ENCODE peak calls at places on chromosomes 1 and 21, in nine cellular contexts. One of them, this sample, is unnamed. For H3K4me1, the result is how much of the 10 kb centered on the place peaks cover.

GRCh38 chr1:205211839-205212241 is 338 bp upstream of the DSTYK start:
- DNase-seq in pancreas: no peak
- DNase-seq in heart right ventricle: no peak
- DNase-seq in adrenal gland: no peak
- DNase-seq in cardiac muscle cell: no peak
- DNase-seq in effector memory CD4-positive, alpha-beta T cell: no peak
- DNase-seq in A549: no peak
- DNase-seq in Peyer's patch: no peak
- DNase-seq in osteoblast: no peak
- DNase-seq in this sample: no peak

GRCh38 chr1:222592171-222592570 is 2.4 kb upstream of the TAF1A start:
- DNase-seq in osteoblast: peak
- DNase-seq in adrenal gland: no peak
- DNase-seq in heart right ventricle: no peak
- DNase-seq in cardiac muscle cell: no peak
- DNase-seq in Peyer's patch: no peak
- DNase-seq in effector memory CD4-positive, alpha-beta T cell: no peak
- DNase-seq in A549: no peak
- DNase-seq in pancreas: no peak
- DNase-seq in this sample: no peak

GRCh38 chr1:155126494-155127104 is 1.1 kb upstream of the EFNA1 start:
- DNase-seq in adrenal gland: no peak
- DNase-seq in cardiac muscle cell: peak
- DNase-seq in osteoblast: peak
- DNase-seq in effector memory CD4-positive, alpha-beta T cell: peak
- DNase-seq in A549: peak
- DNase-seq in Peyer's patch: peak
- DNase-seq in pancreas: peak
- DNase-seq in heart right ventricle: peak
- DNase-seq in this sample: no peak

GRCh38 chr1:198300451-198300850 is 143.7 kb downstream of the NEK7 start:
- DNase-seq in osteoblast: no peak
- DNase-seq in pancreas: no peak
- DNase-seq in Peyer's patch: no peak
- DNase-seq in adrenal gland: no peak
- DNase-seq in heart right ventricle: no peak
- DNase-seq in A549: no peak
- DNase-seq in effector memory CD4-positive, alpha-beta T cell: no peak
- DNase-seq in cardiac muscle cell: no peak
- DNase-seq in this sample: peak

GRCh38 chr1:40646385-40646784 is 19.1 kb downstream of the RIMS3 start:
- DNase-seq in effector memory CD4-positive, alpha-beta T cell: no peak
- DNase-seq in osteoblast: peak
- DNase-seq in adrenal gland: no peak
- DNase-seq in cardiac muscle cell: no peak
- DNase-seq in heart right ventricle: no peak
- DNase-seq in A549: no peak
- DNase-seq in pancreas: no peak
- DNase-seq in Peyer's patch: peak
- DNase-seq in this sample: no peak

GRCh38 chr1:153608089-153608672 is 4.8 kb downstream of the S100A16 start:
- DNase-seq in heart right ventricle: no peak
- DNase-seq in adrenal gland: no peak
- DNase-seq in pancreas: no peak
- DNase-seq in cardiac muscle cell: no peak
- DNase-seq in osteoblast: peak
- DNase-seq in Peyer's patch: no peak
- DNase-seq in A549: peak
- DNase-seq in effector memory CD4-positive, alpha-beta T cell: no peak
- DNase-seq in this sample: no peak

GRCh38 chr1:151984313-151984956 is 9.2 kb downstream of the S100A10 start:
- DNase-seq in adrenal gland: no peak
- DNase-seq in osteoblast: no peak
- DNase-seq in pancreas: no peak
- DNase-seq in effector memory CD4-positive, alpha-beta T cell: no peak
- DNase-seq in cardiac muscle cell: no peak
- DNase-seq in A549: no peak
- DNase-seq in heart right ventricle: no peak
- DNase-seq in Peyer's patch: no peak
- DNase-seq in this sample: no peak

GRCh38 chr21:28523367-28523766 is 469.3 kb downstream of the LTN1 start:
- DNase-seq in cardiac muscle cell: no peak
- DNase-seq in effector memory CD4-positive, alpha-beta T cell: no peak
- DNase-seq in A549: no peak
- DNase-seq in pancreas: no peak
- DNase-seq in adrenal gland: no peak
- DNase-seq in heart right ventricle: no peak
- DNase-seq in Peyer's patch: no peak
- DNase-seq in osteoblast: no peak
- DNase-seq in this sample: no peak

GRCh38 chr1:57061369-57061768 is 95.6 kb upstream of the C8B start:
- DNase-seq in Peyer's patch: no peak
- DNase-seq in effector memory CD4-positive, alpha-beta T cell: no peak
- DNase-seq in osteoblast: no peak
- DNase-seq in adrenal gland: no peak
- DNase-seq in pancreas: no peak
- DNase-seq in heart right ventricle: peak
- DNase-seq in cardiac muscle cell: peak
- DNase-seq in A549: no peak
- DNase-seq in this sample: no peak

GRCh38 chr1:235072096-235072495 is 56.5 kb downstream of the TOMM20 start:
- DNase-seq in effector memory CD4-positive, alpha-beta T cell: no peak
- DNase-seq in pancreas: no peak
- DNase-seq in Peyer's patch: no peak
- DNase-seq in heart right ventricle: no peak
- DNase-seq in osteoblast: no peak
- DNase-seq in cardiac muscle cell: no peak
- DNase-seq in A549: no peak
- DNase-seq in adrenal gland: no peak
- DNase-seq in this sample: no peak

GRCh38 chr1:235074335-235075120 is 54.1 kb downstream of the TOMM20 start:
- DNase-seq in heart right ventricle: peak
- DNase-seq in cardiac muscle cell: peak
- DNase-seq in adrenal gland: no peak
- DNase-seq in A549: peak
- DNase-seq in effector memory CD4-positive, alpha-beta T cell: no peak
- DNase-seq in Peyer's patch: no peak
- DNase-seq in osteoblast: peak
- DNase-seq in pancreas: no peak
- DNase-seq in this sample: peak

GRCh38 chr1:235073331-235073967 is 55.2 kb downstream of the TOMM20 start:
- DNase-seq in heart right ventricle: peak
- DNase-seq in adrenal gland: no peak
- DNase-seq in cardiac muscle cell: no peak
- DNase-seq in pancreas: peak
- DNase-seq in Peyer's patch: peak
- DNase-seq in osteoblast: no peak
- DNase-seq in effector memory CD4-positive, alpha-beta T cell: no peak
- DNase-seq in A549: peak
- DNase-seq in this sample: no peak

GRCh38 chr1:235075121-235075954 is 53.3 kb downstream of the TOMM20 start:
- DNase-seq in A549: peak
- DNase-seq in adrenal gland: no peak
- DNase-seq in cardiac muscle cell: no peak
- DNase-seq in osteoblast: peak
- DNase-seq in heart right ventricle: peak
- DNase-seq in effector memory CD4-positive, alpha-beta T cell: no peak
- DNase-seq in Peyer's patch: peak
- DNase-seq in pancreas: peak
- DNase-seq in this sample: no peak

DNA sequence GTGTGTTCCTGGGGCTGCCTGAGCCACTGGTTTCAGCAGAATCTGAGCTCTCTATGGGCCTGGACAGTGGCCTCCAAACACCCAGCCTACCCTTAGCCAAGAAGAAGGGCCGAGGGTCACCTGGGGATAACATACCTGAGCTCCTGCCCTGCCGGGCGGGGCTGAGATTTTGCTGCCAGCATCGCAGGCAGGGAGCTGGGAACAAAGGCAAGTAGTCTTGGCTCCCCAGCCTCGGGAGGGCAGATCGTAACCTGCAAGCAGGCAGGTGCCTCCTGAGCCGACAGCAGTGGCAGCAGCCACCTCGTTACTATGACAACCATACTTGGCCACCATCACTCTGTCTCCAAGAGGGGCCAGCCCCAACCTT is 54.7 kb downstream of the TOMM20 start:
- DNase-seq in heart right ventricle: no peak
- DNase-seq in A549: no peak
- DNase-seq in osteoblast: no peak
- DNase-seq in cardiac muscle cell: no peak
- DNase-seq in effector memory CD4-positive, alpha-beta T cell: no peak
- DNase-seq in Peyer's patch: peak
- DNase-seq in pancreas: peak
- DNase-seq in adrenal gland: no peak
- DNase-seq in this sample: no peak
- H3K4me1 ChIP-seq in heart right ventricle: half or more
- H3K4me1 ChIP-seq in A549: half or more
- H3K4me1 ChIP-seq in osteoblast: under half
- H3K4me1 ChIP-seq in cardiac muscle cell: under half
- H3K4me1 ChIP-seq in effector memory CD4-positive, alpha-beta T cell: under half
- H3K4me1 ChIP-seq in Peyer's patch: under half
- H3K4me1 ChIP-seq in pancreas: under half
- H3K4me1 ChIP-seq in adrenal gland: under half
- H3K4me1 ChIP-seq in this sample: under half

DNA sequence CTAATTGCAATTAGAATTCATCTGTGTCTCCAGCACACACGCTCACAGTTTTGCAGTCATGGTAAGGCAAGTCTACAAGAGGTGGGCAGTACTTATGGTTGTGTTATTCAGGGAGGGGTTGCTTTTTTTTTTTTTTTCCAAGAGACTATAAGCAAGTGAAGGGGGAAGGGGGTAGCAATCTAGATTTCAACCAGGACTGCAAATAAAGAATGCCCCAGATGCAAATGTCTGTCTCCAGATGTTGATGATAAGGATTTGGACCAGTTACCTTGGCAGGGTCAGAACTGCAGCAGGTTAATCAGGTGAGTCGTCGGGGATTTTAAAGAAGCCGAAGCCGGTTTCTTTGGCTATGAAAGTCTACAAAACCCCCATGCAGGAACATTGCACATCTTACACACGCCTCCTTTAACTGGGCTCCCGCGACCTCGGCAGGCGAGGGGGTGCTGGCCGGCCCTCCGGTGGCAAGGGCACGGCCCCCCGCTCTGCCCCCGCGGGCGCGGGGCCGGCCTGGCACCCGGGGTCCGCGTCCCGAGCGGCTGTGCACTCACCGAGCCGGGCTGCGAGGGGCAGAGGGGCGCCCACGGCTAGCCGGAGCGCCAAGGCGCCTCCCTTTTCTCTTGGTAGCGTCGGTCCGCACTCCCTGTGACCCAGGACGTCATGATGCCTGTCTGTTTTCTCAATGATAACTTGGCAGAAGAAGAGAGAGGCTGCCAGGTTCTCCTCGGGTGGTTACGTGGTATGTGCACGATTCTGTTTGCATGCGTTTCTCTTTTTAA is 366.2 kb upstream of the ESRRG start:
- DNase-seq in heart right ventricle: peak
- DNase-seq in cardiac muscle cell: peak
- DNase-seq in Peyer's patch: peak
- DNase-seq in A549: peak
- DNase-seq in pancreas: peak
- DNase-seq in adrenal gland: peak
- DNase-seq in osteoblast: peak
- DNase-seq in effector memory CD4-positive, alpha-beta T cell: no peak
- DNase-seq in this sample: peak
- H3K4me3 ChIP-seq in heart right ventricle: peak
- H3K4me3 ChIP-seq in cardiac muscle cell: peak
- H3K4me3 ChIP-seq in Peyer's patch: peak
- H3K4me3 ChIP-seq in A549: peak
- H3K4me3 ChIP-seq in pancreas: peak
- H3K4me3 ChIP-seq in adrenal gland: no peak
- H3K4me3 ChIP-seq in osteoblast: peak
- H3K4me3 ChIP-seq in effector memory CD4-positive, alpha-beta T cell: no peak
- H3K4me3 ChIP-seq in this sample: peak

GRCh38 chr1:234535208-234535607 is 56.2 kb upstream of the TARBP1 start:
- DNase-seq in osteoblast: no peak
- DNase-seq in Peyer's patch: no peak
- DNase-seq in pancreas: no peak
- DNase-seq in cardiac muscle cell: no peak
- DNase-seq in A549: no peak
- DNase-seq in effector memory CD4-positive, alpha-beta T cell: no peak
- DNase-seq in adrenal gland: peak
- DNase-seq in heart right ventricle: no peak
- DNase-seq in this sample: no peak

GRCh38 chr1:234533034-234533571 is 54.1 kb upstream of the TARBP1 start:
- DNase-seq in cardiac muscle cell: no peak
- DNase-seq in A549: no peak
- DNase-seq in heart right ventricle: peak
- DNase-seq in pancreas: no peak
- DNase-seq in adrenal gland: peak
- DNase-seq in effector memory CD4-positive, alpha-beta T cell: no peak
- DNase-seq in osteoblast: peak
- DNase-seq in Peyer's patch: peak
- DNase-seq in this sample: no peak

GRCh38 chr1:234532511-234532922 is 53.5 kb upstream of the TARBP1 start:
- DNase-seq in pancreas: no peak
- DNase-seq in effector memory CD4-positive, alpha-beta T cell: no peak
- DNase-seq in heart right ventricle: peak
- DNase-seq in osteoblast: no peak
- DNase-seq in A549: no peak
- DNase-seq in cardiac muscle cell: no peak
- DNase-seq in Peyer's patch: peak
- DNase-seq in adrenal gland: peak
- DNase-seq in this sample: no peak

GRCh38 chr1:234535763-234536515 is 57.0 kb upstream of the TARBP1 start:
- DNase-seq in pancreas: no peak
- DNase-seq in A549: peak
- DNase-seq in osteoblast: peak
- DNase-seq in heart right ventricle: peak
- DNase-seq in cardiac muscle cell: no peak
- DNase-seq in Peyer's patch: peak
- DNase-seq in adrenal gland: peak
- DNase-seq in effector memory CD4-positive, alpha-beta T cell: no peak
- DNase-seq in this sample: no peak

GRCh38 chr1:234533975-234534876 is 55.2 kb upstream of the TARBP1 start:
- DNase-seq in Peyer's patch: peak
- DNase-seq in heart right ventricle: peak
- DNase-seq in cardiac muscle cell: peak
- DNase-seq in pancreas: peak
- DNase-seq in effector memory CD4-positive, alpha-beta T cell: no peak
- DNase-seq in adrenal gland: peak
- DNase-seq in A549: no peak
- DNase-seq in osteoblast: peak
- DNase-seq in this sample: peak
- H3K4me1 ChIP-seq in Peyer's patch: under half
- H3K4me1 ChIP-seq in heart right ventricle: half or more
- H3K4me1 ChIP-seq in cardiac muscle cell: half or more
- H3K4me1 ChIP-seq in pancreas: half or more
- H3K4me1 ChIP-seq in effector memory CD4-positive, alpha-beta T cell: under half
- H3K4me1 ChIP-seq in adrenal gland: half or more
- H3K4me1 ChIP-seq in A549: under half
- H3K4me1 ChIP-seq in osteoblast: under half
- H3K4me1 ChIP-seq in this sample: under half

DNA sequence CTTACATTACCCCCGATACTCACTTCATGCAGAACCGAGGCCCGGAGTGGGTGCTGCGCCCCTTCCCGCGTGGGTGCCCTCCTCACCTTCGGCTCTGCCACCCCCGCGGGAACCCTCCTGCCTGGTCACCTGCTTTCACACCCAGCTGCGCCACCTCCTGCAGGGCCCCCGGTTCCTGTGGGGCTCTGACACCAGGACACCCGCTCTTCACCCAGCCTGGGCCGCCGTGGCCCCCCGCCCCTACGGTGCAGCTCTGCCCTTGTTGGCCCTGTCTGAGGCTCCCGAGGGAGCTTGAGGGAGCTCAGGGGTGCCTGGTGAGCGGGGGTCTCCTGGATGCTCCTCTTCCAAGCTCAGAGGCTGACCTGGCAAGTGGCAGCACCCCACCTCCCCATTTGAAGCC is 19.0 kb downstream of the RRP1 start:
- DNase-seq in Peyer's patch: no peak
- DNase-seq in cardiac muscle cell: no peak
- DNase-seq in adrenal gland: no peak
- DNase-seq in osteoblast: peak
- DNase-seq in A549: no peak
- DNase-seq in heart right ventricle: no peak
- DNase-seq in effector memory CD4-positive, alpha-beta T cell: no peak
- DNase-seq in pancreas: no peak
- DNase-seq in this sample: no peak
- H3K4me3 ChIP-seq in Peyer's patch: no peak
- H3K4me3 ChIP-seq in cardiac muscle cell: no peak
- H3K4me3 ChIP-seq in adrenal gland: no peak
- H3K4me3 ChIP-seq in osteoblast: no peak
- H3K4me3 ChIP-seq in A549: no peak
- H3K4me3 ChIP-seq in heart right ventricle: no peak
- H3K4me3 ChIP-seq in effector memory CD4-positive, alpha-beta T cell: no peak
- H3K4me3 ChIP-seq in pancreas: no peak
- H3K4me3 ChIP-seq in this sample: no peak